ENCODE peak calls at places on chromosome 14, in four cellular contexts. O is GM12878, G is HepG2, C is HCT116. F is an unnamed sample.
A peak's percentile ranks its signal among the peaks of the same experiment; 100 is the strongest.

GRCh38 chr14:97931273-97931672 is 1134.1 kb downstream of the VRK1 start:
- DNase-seq in O (no peak), G (no peak), C (no peak), F (no peak)

GRCh38 chr14:56351861-56352260 is 227.7 kb upstream of the TMEM260 start:
- DNase-seq in O (no peak), G (no peak), C (no peak), F (peak; percentile 92)

GRCh38 chr14:102622262-102622885 is 29.9 kb downstream of the RCOR1 start:
- DNase-seq in O (no peak), G (no peak), C (no peak), F (no peak)

GRCh38 chr14:33612184-33612479 is 338.7 kb downstream of the EGLN3 start:
- DNase-seq in O (no peak), G (no peak), C (no peak), F (no peak)

GRCh38 chr14:95097385-95097784 is 59.9 kb downstream of the DICER1 start:
- DNase-seq in O (no peak), G (no peak), C (no peak), F (peak; percentile 12)

GRCh38 chr14:103628221-103628683 is 759 bp upstream of the KLC1 start:
- DNase-seq in O (no peak), G (no peak), C (peak; percentile 39), F (peak; percentile 79)

GRCh38 chr14:57837267-57837666 is 28.6 kb downstream of the SLC35F4 start:
- DNase-seq in O (no peak), G (no peak), C (no peak), F (no peak)

GRCh38 chr14:85596562-85596961 is 66.6 kb downstream of the FLRT2 start:
- DNase-seq in O (no peak), G (no peak), C (no peak), F (no peak)

GRCh38 chr14:49249022-49249421 is 337.2 kb downstream of the RPS29 start:
- DNase-seq in O (no peak), G (no peak), C (no peak), F (peak; percentile 1)

GRCh38 chr14:58362798-58363412 is 32.8 kb upstream of the TOMM20L start:
- DNase-seq in O (no peak), G (peak; percentile 41), C (peak; percentile 21), F (peak; percentile 17)

GRCh38 chr14:21965042-21965441 is 291.4 kb upstream of the OR4E1 start:
- DNase-seq in O (no peak), G (no peak), C (no peak), F (no peak)

GRCh38 chr14:34030864-34031263 is 80.0 kb upstream of the EGLN3 start:
- DNase-seq in O (no peak), G (no peak), C (no peak), F (peak; percentile 35)

GRCh38 chr14:32564591-32564990 is 235.5 kb downstream of the AKAP6 start:
- DNase-seq in O (no peak), G (no peak), C (no peak), F (peak; percentile 8)

GRCh38 chr14:90777830-90778467 is 38.3 kb downstream of the TTC7B start:
- DNase-seq in O (no peak), G (no peak), C (no peak), F (no peak)

GRCh38 chr14:73462078-73462715 is 3.9 kb upstream of the NUMB start:
- DNase-seq in O (no peak), G (peak; percentile 97), C (no peak), F (peak; percentile 43)

GRCh38 chr14:34872822-34873590 is 2.2 kb downstream of the BAZ1A start:
- DNase-seq in O (no peak), G (peak; percentile 90), C (no peak), F (peak; percentile 69)

GRCh38 chr14:23865502-23865901 is 88.1 kb upstream of the DHRS4 start:
- DNase-seq in O (no peak), G (no peak), C (no peak), F (no peak)

GRCh38 chr14:104331871-104332605 is 193.7 kb downstream of the KIF26A start:
- DNase-seq in O (no peak), G (no peak), C (no peak), F (no peak)

GRCh38 chr14:21643407-21643806 is 8.7 kb upstream of the OR10G2 start:
- DNase-seq in O (no peak), G (no peak), C (no peak), F (no peak)

GRCh38 chr14:24196071-24197061 is 1.1 kb upstream of the TM9SF1 start:
- DNase-seq in O (peak; percentile 36), G (peak; percentile 67), C (no peak), F (peak; percentile 22)

DNA sequence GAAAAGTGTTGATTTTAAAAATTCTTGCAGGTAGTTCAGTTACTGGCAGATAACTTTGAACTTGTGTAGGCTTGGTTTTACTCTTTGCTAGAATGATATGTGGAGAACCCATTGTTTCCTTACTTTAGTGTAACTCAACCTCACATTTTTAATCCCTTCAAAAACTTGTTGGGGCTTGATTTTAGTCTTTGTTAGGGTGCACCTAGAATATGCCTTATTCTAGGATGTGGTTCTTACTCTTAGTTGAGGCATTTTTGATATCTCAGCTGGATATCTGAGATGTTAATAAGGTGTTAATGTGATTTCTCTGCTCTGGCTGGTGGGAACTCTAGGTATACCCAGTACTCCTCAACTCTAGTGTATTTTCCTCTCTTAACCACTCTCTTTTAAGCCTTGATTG is 10.0 kb downstream of the MNAT1 start:
- DNase-seq in O (no peak), G (no peak), C (no peak), F (no peak)
- TF ChIP-seq CEBPB in O (no peak), G (no peak), C (no peak), F (no peak)

GRCh38 chr14:92792885-92793284 is 1.2 kb upstream of the GOLGA5 start:
- DNase-seq in O (no peak), G (no peak), C (no peak), F (no peak)
- H2AFZ ChIP-seq in O (no peak overlapping the region), G (no peak overlapping the region), C (no peak overlapping the region), F (no peak overlapping the region)

GRCh38 chr14:64149921-64150320 is 144.2 kb downstream of the ESR2 start:
- DNase-seq in O (no peak), G (no peak), C (no peak), F (no peak)
- TF ChIP-seq CEBPB in O (no peak), G (no peak), C (no peak), F (no peak)

DNA sequence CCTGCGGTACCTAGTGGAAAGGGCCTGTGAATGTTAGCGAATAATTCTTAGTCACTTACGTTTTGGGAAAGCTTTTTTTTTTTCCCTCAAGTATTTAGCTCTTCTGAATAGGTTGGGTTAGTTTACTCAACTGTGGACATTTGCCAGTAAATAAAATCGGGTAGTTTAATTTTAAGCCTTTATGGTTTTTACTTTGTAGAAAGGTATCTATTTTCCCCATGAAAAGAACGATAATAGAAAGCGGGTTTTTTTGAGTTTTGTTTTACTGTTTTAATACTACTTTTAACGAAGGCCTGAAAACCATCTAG is 1.7 kb downstream of the YY1 start:
- DNase-seq in O (no peak), G (no peak), C (no peak), F (no peak)
- H2AFZ ChIP-seq in O (no peak overlapping the region), G (no peak overlapping the region), C (no peak overlapping the region), F (peak overlapping the region; percentile 74)

GRCh38 chr14:72332054-72332453 is 399.8 kb downstream of the RGS6 start:
- DNase-seq in O (no peak), G (no peak), C (no peak), F (no peak)
- TF ChIP-seq CEBPB in O (no peak), G (no peak), C (no peak), F (no peak)

DNA sequence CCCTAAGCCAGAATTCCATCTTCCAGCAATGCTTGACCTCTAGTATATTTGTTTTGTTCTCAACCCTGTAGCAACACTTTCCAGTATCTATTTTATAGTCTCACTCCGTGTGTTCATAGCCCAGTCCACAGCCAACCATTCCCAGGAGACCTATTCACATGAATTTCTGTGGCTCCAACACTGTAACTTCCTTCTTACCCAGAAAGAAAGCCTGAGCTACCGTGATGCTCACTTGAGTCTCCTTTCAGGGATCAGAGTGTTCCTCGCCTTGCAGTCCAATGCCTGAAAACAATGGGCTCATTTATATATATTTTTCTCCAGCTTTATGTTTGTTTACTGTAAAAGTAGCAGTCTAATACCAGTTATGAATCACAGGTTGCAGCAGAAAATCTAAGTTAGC is 645.0 kb upstream of the NOVA1 start:
- DNase-seq in O (no peak), G (no peak), C (no peak), F (no peak)
- H2AFZ ChIP-seq in O (no peak overlapping the region), G (no peak overlapping the region), C (no peak overlapping the region), F (no peak overlapping the region)

GRCh38 chr14:89617142-89617460 is 200.1 kb upstream of the FOXN3 start:
- DNase-seq in O (no peak), G (no peak), C (no peak), F (no peak)
- TF ChIP-seq CEBPB in O (no peak), G (no peak), C (no peak), F (no peak)

DNA sequence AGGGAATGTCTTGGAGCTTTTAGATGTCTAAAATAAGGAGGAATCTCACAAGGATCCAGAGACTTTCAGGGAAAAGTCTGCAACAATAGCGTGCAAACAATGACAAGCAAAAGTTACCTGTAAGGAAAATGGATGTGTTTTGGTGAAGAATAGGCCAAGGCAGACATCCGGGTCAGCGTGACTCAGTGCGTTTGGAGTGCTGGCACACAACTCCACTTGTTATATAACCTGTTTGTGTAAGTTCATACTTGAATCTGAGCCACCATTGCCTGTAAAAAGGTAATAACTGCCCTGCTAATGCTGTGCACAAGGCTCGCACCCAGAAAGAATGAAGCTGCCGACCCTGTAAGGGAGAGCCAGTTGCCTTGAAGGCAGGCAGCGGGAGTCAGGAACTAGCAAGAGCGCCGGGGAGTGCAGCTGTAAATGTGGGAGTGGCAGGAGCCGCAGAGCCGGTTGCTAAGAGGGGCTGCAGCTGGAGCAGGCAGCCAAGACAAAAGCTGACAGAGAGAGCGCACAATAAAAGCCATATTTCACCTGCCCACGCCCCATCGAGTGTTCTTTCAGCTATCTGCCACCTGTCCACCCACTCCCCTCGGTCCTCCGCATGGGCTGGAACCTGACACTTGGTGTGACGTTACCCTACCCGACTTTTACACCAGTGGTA is 638.5 kb upstream of the MIS18BP1 start:
- DNase-seq in O (no peak), G (no peak), C (no peak), F (no peak)
- H2AFZ ChIP-seq in O (no peak overlapping the region), G (no peak overlapping the region), C (no peak overlapping the region), F (no peak overlapping the region)